ENCODE peak calls at places on chromosome 15, in four cellular contexts. D is cardiac fibroblast, N is T-helper 1 cell, J is transverse colon. M is an unnamed sample.

GRCh38 chr15:66423149-66423548 is 36.4 kb downstream of the MAP2K1 start:
- DNase-seq in D (no peak), N (no peak), J (no peak), M (no peak)

GRCh38 chr15:31034152-31034551 is 42.7 kb upstream of the MTMR10 start:
- DNase-seq in D (no peak), N (no peak), J (no peak), M (no peak)

GRCh38 chr15:85361306-85361705 is 19.1 kb upstream of the AKAP13 start:
- DNase-seq in D (no peak), N (no peak), J (no peak), M (no peak)

GRCh38 chr15:93058128-93058527 is 30.9 kb downstream of the RGMA start:
- DNase-seq in D (no peak), N (no peak), J (no peak), M (no peak)

GRCh38 chr15:23866832-23867231 is 179.7 kb upstream of the NDN start:
- DNase-seq in D (no peak), N (no peak), J (no peak), M (peak)

GRCh38 chr15:68885070-68885469 is 45.3 kb upstream of the SPESP1 start:
- DNase-seq in D (peak), N (no peak), J (no peak), M (no peak)

GRCh38 chr15:101613130-101614000 is 38.8 kb downstream of the TM2D3 start:
- DNase-seq in D (peak), N (no peak), J (peak), M (peak)

GRCh38 chr15:93458567-93458966 is 369.6 kb upstream of the RGMA start:
- DNase-seq in D (no peak), N (no peak), J (no peak), M (no peak)

GRCh38 chr15:66241301-66241700 is 12.2 kb downstream of the MEGF11 start:
- DNase-seq in D (no peak), N (no peak), J (no peak), M (no peak)

GRCh38 chr15:60814855-60815254 is 335.9 kb upstream of the ICE2 start:
- DNase-seq in D (no peak), N (no peak), J (no peak), M (no peak)

GRCh38 chr15:76994001-76994400 is 925 bp upstream of the PSTPIP1 start:
- DNase-seq in D (peak), N (peak), J (peak), M (no peak)

GRCh38 chr15:33045066-33045810 is 149.3 kb downstream of the FMN1 start:
- DNase-seq in D (no peak), N (no peak), J (no peak), M (no peak)

GRCh38 chr15:76337047-76337738 is 620 bp downstream of the ISL2 start:
- DNase-seq in D (peak), N (no peak), J (peak), M (no peak)

GRCh38 chr15:90451215-90451850 is 63.3 kb downstream of the IQGAP1 start:
- DNase-seq in D (peak), N (no peak), J (no peak), M (no peak)

GRCh38 chr15:61746589-61746988 is 313.7 kb downstream of the VPS13C start:
- DNase-seq in D (no peak), N (no peak), J (no peak), M (no peak)

GRCh38 chr15:54519577-54519976 is 541.3 kb downstream of the UNC13C start:
- DNase-seq in D (no peak), N (no peak), J (no peak), M (no peak)

GRCh38 chr15:99432271-99433025 is 133.3 kb upstream of the MEF2A start:
- DNase-seq in D (no peak), N (no peak), J (peak), M (no peak)

GRCh38 chr15:66838671-66839239 is 136.7 kb downstream of the SMAD6 start:
- DNase-seq in D (peak), N (no peak), J (no peak), M (peak)

GRCh38 chr15:77675806-77676415 is 43.2 kb upstream of the LINGO1 start:
- DNase-seq in D (no peak), N (no peak), J (no peak), M (no peak)

GRCh38 chr15:93515256-93516044 is 426.4 kb upstream of the RGMA start:
- DNase-seq in D (no peak), N (no peak), J (no peak), M (no peak)

GRCh38 chr15:77032052-77032646 is 37.2 kb downstream of the PSTPIP1 start:
- DNase-seq in D (no peak), N (no peak), J (peak), M (no peak)

GRCh38 chr15:78049691-78050440 is 27.6 kb downstream of the TBC1D2B start:
- DNase-seq in D (peak), N (peak), J (no peak), M (peak)

GRCh38 chr15:25239471-25240345 is 199.1 kb downstream of the UBE3A start:
- DNase-seq in D (no peak), N (no peak), J (no peak), M (no peak)

GRCh38 chr15:88727439-88727838 is 75.8 kb upstream of the ACAN start:
- DNase-seq in D (no peak), N (no peak), J (no peak), M (peak)

GRCh38 chr15:95716708-95717107 is 613.8 kb upstream of the NR2F2 start:
- DNase-seq in D (no peak), N (no peak), J (no peak), M (no peak)

GRCh38 chr15:45670511-45670910 is 35.7 kb downstream of the SQOR start:
- DNase-seq in D (peak), N (no peak), J (no peak), M (no peak)

GRCh38 chr15:55823191-55823670 is 80.3 kb upstream of the PRTG start:
- DNase-seq in D (peak), N (no peak), J (no peak), M (no peak)

GRCh38 chr15:94744080-94744793 is 512.9 kb downstream of the MCTP2 start:
- DNase-seq in D (no peak), N (no peak), J (no peak), M (no peak)

GRCh38 chr15:31013863-31014607 is 22.6 kb upstream of the MTMR10 start:
- DNase-seq in D (no peak), N (no peak), J (no peak), M (no peak)

GRCh38 chr15:31459011-31459748 is 132.5 kb downstream of the KLF13 start:
- DNase-seq in D (peak), N (no peak), J (peak), M (no peak)

GRCh38 chr15:92079047-92079446 is 225.5 kb downstream of the SLCO3A1 start:
- DNase-seq in D (peak), N (no peak), J (no peak), M (peak)

GRCh38 chr15:26974120-26974780 is 3.3 kb downstream of the GABRG3 start:
- DNase-seq in D (peak), N (no peak), J (no peak), M (peak)